ENCODE peak calls at places on chromosomes 2 and 18, in seven cellular contexts. One of them, this sample, is unnamed.

GRCh38 chr2:62939735-62940491 is 110.7 kb upstream of the OTX1 start:
- DNase-seq in omental fat pad: no peak
- DNase-seq in fibroblast of lung: peak; percentile 96
- DNase-seq in astrocyte of the spinal cord: peak; percentile 89
- DNase-seq in GM06990: no peak
- DNase-seq in pancreas: no peak
- DNase-seq in fibroblast of mammary gland: peak; percentile 95
- DNase-seq in this sample: no peak

GRCh38 chr2:68284896-68285295 is 32.6 kb upstream of the PPP3R1 start:
- DNase-seq in omental fat pad: no peak
- DNase-seq in fibroblast of mammary gland: peak; percentile 92
- DNase-seq in fibroblast of lung: peak; percentile 43
- DNase-seq in astrocyte of the spinal cord: peak; percentile 9
- DNase-seq in GM06990: no peak
- DNase-seq in pancreas: no peak
- DNase-seq in this sample: no peak

GRCh38 chr2:54629914-54630609 is 93.4 kb upstream of the EML6 start:
- DNase-seq in fibroblast of lung: peak; percentile 69
- DNase-seq in fibroblast of mammary gland: peak; percentile 78
- DNase-seq in omental fat pad: no peak
- DNase-seq in astrocyte of the spinal cord: peak; percentile 19
- DNase-seq in pancreas: peak; percentile 89
- DNase-seq in GM06990: no peak
- DNase-seq in this sample: peak; percentile 28

GRCh38 chr2:19312949-19313348 is 45.5 kb downstream of the OSR1 start:
- DNase-seq in omental fat pad: no peak
- DNase-seq in pancreas: no peak
- DNase-seq in fibroblast of mammary gland: peak; percentile 61
- DNase-seq in GM06990: no peak
- DNase-seq in astrocyte of the spinal cord: peak; percentile 43
- DNase-seq in fibroblast of lung: peak; percentile 44
- DNase-seq in this sample: peak; percentile 16

GRCh38 chr2:173151671-173152398 is 76.2 kb downstream of the MAP3K20 start:
- DNase-seq in fibroblast of lung: peak; percentile 79
- DNase-seq in fibroblast of mammary gland: peak; percentile 90
- DNase-seq in astrocyte of the spinal cord: peak; percentile 79
- DNase-seq in pancreas: no peak
- DNase-seq in GM06990: no peak
- DNase-seq in omental fat pad: no peak
- DNase-seq in this sample: no peak

GRCh38 chr2:60602388-60602787 is 48.9 kb upstream of the BCL11A start:
- DNase-seq in omental fat pad: no peak
- DNase-seq in fibroblast of mammary gland: no peak
- DNase-seq in pancreas: no peak
- DNase-seq in astrocyte of the spinal cord: no peak
- DNase-seq in fibroblast of lung: no peak
- DNase-seq in GM06990: peak; percentile 24
- DNase-seq in this sample: no peak

GRCh38 chr2:118371500-118371899 is 283.2 kb downstream of the INSIG2 start:
- DNase-seq in astrocyte of the spinal cord: peak; percentile 30
- DNase-seq in fibroblast of lung: peak; percentile 59
- DNase-seq in fibroblast of mammary gland: peak; percentile 76
- DNase-seq in GM06990: no peak
- DNase-seq in pancreas: peak; percentile 30
- DNase-seq in omental fat pad: no peak
- DNase-seq in this sample: peak; percentile 23

GRCh38 chr2:190499976-190500588 is 34.4 kb downstream of the NEMP2 start:
- DNase-seq in fibroblast of lung: no peak
- DNase-seq in astrocyte of the spinal cord: no peak
- DNase-seq in fibroblast of mammary gland: no peak
- DNase-seq in GM06990: no peak
- DNase-seq in pancreas: no peak
- DNase-seq in omental fat pad: no peak
- DNase-seq in this sample: no peak

GRCh38 chr2:240821429-240821778 is 1.4 kb upstream of the KIF1A start:
- DNase-seq in omental fat pad: no peak
- DNase-seq in GM06990: no peak
- DNase-seq in astrocyte of the spinal cord: no peak
- DNase-seq in pancreas: no peak
- DNase-seq in fibroblast of mammary gland: no peak
- DNase-seq in fibroblast of lung: no peak
- DNase-seq in this sample: no peak

GRCh38 chr2:120369250-120369649 is 23.3 kb downstream of the INHBB start:
- DNase-seq in pancreas: no peak
- DNase-seq in GM06990: no peak
- DNase-seq in omental fat pad: no peak
- DNase-seq in fibroblast of lung: no peak
- DNase-seq in astrocyte of the spinal cord: no peak
- DNase-seq in fibroblast of mammary gland: no peak
- DNase-seq in this sample: no peak

GRCh38 chr2:206480620-206481019 is 37.3 kb downstream of the ADAM23 start:
- DNase-seq in fibroblast of lung: no peak
- DNase-seq in astrocyte of the spinal cord: no peak
- DNase-seq in GM06990: no peak
- DNase-seq in pancreas: no peak
- DNase-seq in omental fat pad: no peak
- DNase-seq in fibroblast of mammary gland: no peak
- DNase-seq in this sample: no peak

GRCh38 chr18:9366126-9366714 is 31.6 kb downstream of the TWSG1 start:
- DNase-seq in pancreas: peak; percentile 13
- DNase-seq in fibroblast of lung: peak; percentile 64
- DNase-seq in astrocyte of the spinal cord: peak; percentile 52
- DNase-seq in fibroblast of mammary gland: peak; percentile 35
- DNase-seq in GM06990: no peak
- DNase-seq in omental fat pad: no peak
- DNase-seq in this sample: no peak

GRCh38 chr2:8392098-8392844 is 289.6 kb upstream of the ID2 start:
- DNase-seq in omental fat pad: no peak
- DNase-seq in astrocyte of the spinal cord: no peak
- DNase-seq in pancreas: no peak
- DNase-seq in fibroblast of lung: no peak
- DNase-seq in GM06990: no peak
- DNase-seq in fibroblast of mammary gland: no peak
- DNase-seq in this sample: no peak

GRCh38 chr2:136384541-136385303 is 266.8 kb upstream of the CXCR4 start:
- DNase-seq in fibroblast of lung: peak; percentile 20
- DNase-seq in GM06990: no peak
- DNase-seq in fibroblast of mammary gland: peak; percentile 19
- DNase-seq in omental fat pad: no peak
- DNase-seq in pancreas: no peak
- DNase-seq in astrocyte of the spinal cord: peak; percentile 9
- DNase-seq in this sample: peak; percentile 47

GRCh38 chr18:45517181-45517741 is 98.0 kb upstream of the SLC14A2 start:
- DNase-seq in fibroblast of lung: peak; percentile 79
- DNase-seq in astrocyte of the spinal cord: peak; percentile 96
- DNase-seq in GM06990: no peak
- DNase-seq in omental fat pad: no peak
- DNase-seq in pancreas: no peak
- DNase-seq in fibroblast of mammary gland: peak; percentile 84
- DNase-seq in this sample: no peak

GRCh38 chr2:46966576-46966975 is 51.0 kb upstream of the MCFD2 start:
- DNase-seq in omental fat pad: no peak
- DNase-seq in GM06990: no peak
- DNase-seq in fibroblast of lung: no peak
- DNase-seq in fibroblast of mammary gland: peak; percentile 40
- DNase-seq in astrocyte of the spinal cord: no peak
- DNase-seq in pancreas: no peak
- DNase-seq in this sample: no peak

GRCh38 chr2:46971914-46972313 is 56.3 kb upstream of the MCFD2 start:
- DNase-seq in astrocyte of the spinal cord: no peak
- DNase-seq in omental fat pad: no peak
- DNase-seq in fibroblast of lung: no peak
- DNase-seq in GM06990: no peak
- DNase-seq in fibroblast of mammary gland: no peak
- DNase-seq in pancreas: no peak
- DNase-seq in this sample: no peak

GRCh38 chr2:46964835-46965560 is 49.4 kb upstream of the MCFD2 start:
- DNase-seq in fibroblast of lung: peak; percentile 78
- DNase-seq in pancreas: no peak
- DNase-seq in omental fat pad: no peak
- DNase-seq in GM06990: no peak
- DNase-seq in astrocyte of the spinal cord: peak; percentile 45
- DNase-seq in fibroblast of mammary gland: no peak
- DNase-seq in this sample: no peak

GRCh38 chr2:46970334-46971288 is 55.0 kb upstream of the MCFD2 start:
- DNase-seq in pancreas: peak; percentile 92
- DNase-seq in astrocyte of the spinal cord: peak; percentile 46
- DNase-seq in fibroblast of lung: peak; percentile 63
- DNase-seq in fibroblast of mammary gland: peak; percentile 79
- DNase-seq in omental fat pad: no peak
- DNase-seq in GM06990: no peak
- DNase-seq in this sample: no peak

GRCh38 chr2:46967990-46968647 is 52.5 kb upstream of the MCFD2 start:
- DNase-seq in astrocyte of the spinal cord: peak; percentile 87
- DNase-seq in GM06990: no peak
- DNase-seq in fibroblast of mammary gland: peak; percentile 95
- DNase-seq in pancreas: peak; percentile 80
- DNase-seq in fibroblast of lung: peak; percentile 92
- DNase-seq in omental fat pad: peak; percentile 59
- DNase-seq in this sample: no peak
- TF ChIP-seq CTCF in astrocyte of the spinal cord: no peak
- TF ChIP-seq CTCF in GM06990: no peak
- TF ChIP-seq CTCF in fibroblast of mammary gland: no peak
- TF ChIP-seq CTCF in pancreas: no peak
- TF ChIP-seq CTCF in fibroblast of lung: no peak
- TF ChIP-seq CTCF in omental fat pad: no peak
- TF ChIP-seq CTCF in this sample: no peak

GRCh38 chr2:73961274-73961673 is 23.4 kb upstream of the TET3 start:
- DNase-seq in pancreas: no peak
- DNase-seq in GM06990: no peak
- DNase-seq in fibroblast of lung: no peak
- DNase-seq in astrocyte of the spinal cord: no peak
- DNase-seq in omental fat pad: no peak
- DNase-seq in fibroblast of mammary gland: no peak
- DNase-seq in this sample: no peak

GRCh38 chr2:73962798-73963197 is 21.9 kb upstream of the TET3 start:
- DNase-seq in GM06990: no peak
- DNase-seq in pancreas: no peak
- DNase-seq in fibroblast of lung: no peak
- DNase-seq in fibroblast of mammary gland: no peak
- DNase-seq in omental fat pad: no peak
- DNase-seq in astrocyte of the spinal cord: no peak
- DNase-seq in this sample: no peak

GRCh38 chr2:73963385-73964120 is 21.2 kb upstream of the TET3 start:
- DNase-seq in GM06990: peak; percentile 58
- DNase-seq in pancreas: no peak
- DNase-seq in fibroblast of mammary gland: no peak
- DNase-seq in fibroblast of lung: no peak
- DNase-seq in omental fat pad: no peak
- DNase-seq in astrocyte of the spinal cord: no peak
- DNase-seq in this sample: peak; percentile 59

GRCh38 chr2:73964223-73964622 is 20.5 kb upstream of the TET3 start:
- DNase-seq in astrocyte of the spinal cord: no peak
- DNase-seq in pancreas: no peak
- DNase-seq in fibroblast of mammary gland: no peak
- DNase-seq in omental fat pad: no peak
- DNase-seq in fibroblast of lung: no peak
- DNase-seq in GM06990: no peak
- DNase-seq in this sample: no peak

GRCh38 chr2:73961823-73962615 is 22.7 kb upstream of the TET3 start:
- DNase-seq in fibroblast of mammary gland: no peak
- DNase-seq in fibroblast of lung: no peak
- DNase-seq in astrocyte of the spinal cord: no peak
- DNase-seq in pancreas: no peak
- DNase-seq in GM06990: no peak
- DNase-seq in omental fat pad: no peak
- DNase-seq in this sample: no peak
- TF ChIP-seq CTCF in fibroblast of mammary gland: no peak
- TF ChIP-seq CTCF in fibroblast of lung: no peak
- TF ChIP-seq CTCF in astrocyte of the spinal cord: no peak
- TF ChIP-seq CTCF in pancreas: no peak
- TF ChIP-seq CTCF in GM06990: no peak
- TF ChIP-seq CTCF in omental fat pad: no peak
- TF ChIP-seq CTCF in this sample: no peak

DNA sequence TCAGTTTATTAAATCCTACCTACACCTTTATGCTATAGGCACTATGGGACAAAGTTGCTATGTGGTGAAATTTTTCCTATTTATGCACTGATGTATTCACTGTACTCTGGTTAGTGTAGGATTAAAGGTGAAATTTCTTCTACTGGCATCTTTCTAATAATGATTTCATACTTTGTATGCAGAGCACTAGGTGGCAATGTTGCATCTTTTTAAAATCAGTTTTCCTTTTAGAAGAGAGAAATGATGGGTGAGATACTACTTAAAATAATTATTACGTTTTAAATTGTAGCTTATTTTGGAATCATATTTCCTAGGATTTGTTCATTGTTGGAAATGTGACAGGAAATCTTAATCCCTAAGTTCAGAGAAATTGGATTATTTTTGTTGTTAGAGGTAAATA is 150.9 kb downstream of the CD8B2 start:
- DNase-seq in omental fat pad: no peak
- DNase-seq in fibroblast of lung: peak; percentile 1
- DNase-seq in astrocyte of the spinal cord: peak; percentile 20
- DNase-seq in GM06990: no peak
- DNase-seq in fibroblast of mammary gland: peak; percentile 28
- DNase-seq in pancreas: no peak
- DNase-seq in this sample: no peak
- TF ChIP-seq CTCF in omental fat pad: no peak
- TF ChIP-seq CTCF in fibroblast of lung: no peak
- TF ChIP-seq CTCF in astrocyte of the spinal cord: peak; percentile 28
- TF ChIP-seq CTCF in GM06990: peak; percentile 13
- TF ChIP-seq CTCF in fibroblast of mammary gland: peak; percentile 23
- TF ChIP-seq CTCF in pancreas: peak; percentile 15
- TF ChIP-seq CTCF in this sample: no peak

GRCh38 chr2:122480381-122481243 is 725.2 kb downstream of the TSN start:
- DNase-seq in fibroblast of lung: no peak
- DNase-seq in omental fat pad: no peak
- DNase-seq in GM06990: no peak
- DNase-seq in fibroblast of mammary gland: no peak
- DNase-seq in pancreas: no peak
- DNase-seq in astrocyte of the spinal cord: no peak
- DNase-seq in this sample: no peak

GRCh38 chr2:122478108-122478507 is 722.7 kb downstream of the TSN start:
- DNase-seq in fibroblast of lung: no peak
- DNase-seq in omental fat pad: no peak
- DNase-seq in pancreas: no peak
- DNase-seq in GM06990: no peak
- DNase-seq in astrocyte of the spinal cord: no peak
- DNase-seq in fibroblast of mammary gland: peak; percentile 8
- DNase-seq in this sample: no peak

GRCh38 chr2:122481244-122481622 is 725.8 kb downstream of the TSN start:
- DNase-seq in fibroblast of lung: no peak
- DNase-seq in GM06990: no peak
- DNase-seq in pancreas: no peak
- DNase-seq in astrocyte of the spinal cord: no peak
- DNase-seq in omental fat pad: no peak
- DNase-seq in fibroblast of mammary gland: no peak
- DNase-seq in this sample: no peak

GRCh38 chr2:122481717-122482116 is 726.3 kb downstream of the TSN start:
- DNase-seq in omental fat pad: no peak
- DNase-seq in fibroblast of lung: peak; percentile 1
- DNase-seq in GM06990: no peak
- DNase-seq in astrocyte of the spinal cord: no peak
- DNase-seq in fibroblast of mammary gland: no peak
- DNase-seq in pancreas: no peak
- DNase-seq in this sample: no peak

DNA sequence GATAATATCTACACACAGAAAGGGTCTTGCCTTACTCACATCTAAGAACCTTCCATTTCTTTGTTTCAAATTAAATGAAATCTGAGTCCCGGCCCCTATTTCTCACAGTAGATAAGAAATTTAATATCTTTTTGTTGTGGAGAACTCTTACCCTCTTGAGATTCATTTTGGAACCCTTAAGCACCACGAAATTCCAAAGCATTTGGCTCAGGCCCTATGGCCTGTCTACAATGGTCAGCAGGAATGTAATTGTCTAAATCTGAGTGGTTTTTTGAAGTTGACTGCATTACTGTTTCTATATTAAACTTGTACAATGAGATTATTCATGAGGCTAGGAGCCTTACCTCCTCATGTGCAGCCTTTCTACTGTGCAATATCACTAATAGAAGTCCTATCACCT is 723.3 kb downstream of the TSN start:
- DNase-seq in fibroblast of lung: peak; percentile 10
- DNase-seq in fibroblast of mammary gland: peak; percentile 5
- DNase-seq in omental fat pad: no peak
- DNase-seq in GM06990: no peak
- DNase-seq in astrocyte of the spinal cord: no peak
- DNase-seq in pancreas: no peak
- DNase-seq in this sample: no peak
- TF ChIP-seq CTCF in fibroblast of lung: no peak
- TF ChIP-seq CTCF in fibroblast of mammary gland: no peak
- TF ChIP-seq CTCF in omental fat pad: no peak
- TF ChIP-seq CTCF in GM06990: no peak
- TF ChIP-seq CTCF in astrocyte of the spinal cord: no peak
- TF ChIP-seq CTCF in pancreas: no peak
- TF ChIP-seq CTCF in this sample: no peak